ENCODE peak calls at places on chromosomes 12 and 14, in ten cellular contexts. V is A549; C is testis; K is BE2C; M is AG10803; P is CD8-positive, alpha-beta T cell; I is heart left ventricle; O is vagina; T is cardiac fibroblast; G is mucosa of descending colon. Z is an unnamed sample.

GRCh38 chr14:105324080-105324778 is 9.7 kb downstream of the PACS2 start:
- DNase-seq in T (peak; percentile 17), O (no peak), V (no peak), K (no peak), C (no peak), G (no peak), M (no peak), I (peak; percentile 64), P (no peak), Z (no peak)

GRCh38 chr14:75971509-75971908 is 10.3 kb downstream of the TGFB3 start:
- DNase-seq in V (no peak), M (no peak), P (no peak), O (no peak), C (no peak), K (no peak), G (no peak), T (no peak), I (no peak), Z (no peak)

GRCh38 chr14:74661726-74662450 is 49.9 kb upstream of the LTBP2 start:
- DNase-seq in V (no peak), C (peak; percentile 78), P (no peak), K (no peak), O (no peak), M (no peak), I (no peak), T (no peak), G (no peak), Z (no peak)

GRCh38 chr14:74979029-74979428 is 23.6 kb upstream of the PGF start:
- DNase-seq in I (no peak), T (no peak), G (no peak), K (no peak), M (no peak), P (no peak), V (no peak), C (peak; percentile 9), O (no peak), Z (no peak)

GRCh38 chr14:79916281-79916680 is 295.0 kb downstream of the DIO2 start:
- DNase-seq in K (no peak), C (no peak), T (no peak), I (no peak), G (no peak), M (no peak), P (no peak), O (no peak), V (no peak), Z (no peak)

GRCh38 chr12:68789144-68789878 is 18.7 kb upstream of the MDM2 start:
- DNase-seq in K (no peak), M (no peak), G (no peak), C (no peak), T (no peak), V (no peak), P (no peak), O (no peak), I (no peak), Z (no peak)

GRCh38 chr12:12717586-12718381 is 616 bp downstream of the CDKN1B start:
- DNase-seq in M (no peak), C (peak; percentile 53), V (peak; percentile 46), G (peak; percentile 66), P (peak; percentile 71), O (no peak), K (peak; percentile 26), T (peak; percentile 28), I (peak; percentile 41), Z (no peak)

GRCh38 chr14:90624228-90624627 is 192.0 kb downstream of the TTC7B start:
- DNase-seq in V (peak; percentile 32), M (peak; percentile 22), O (no peak), T (peak; percentile 59), I (no peak), G (no peak), K (no peak), C (no peak), P (no peak), Z (peak; percentile 17)

GRCh38 chr12:67208326-67209067 is 60.7 kb upstream of the CAND1 start:
- DNase-seq in P (no peak), O (no peak), G (no peak), V (no peak), K (no peak), I (no peak), C (no peak), M (no peak), T (no peak), Z (no peak)

GRCh38 chr14:38045461-38045860 is 162.2 kb upstream of the SSTR1 start:
- DNase-seq in G (no peak), O (no peak), V (no peak), K (no peak), T (no peak), M (no peak), P (no peak), C (no peak), I (no peak), Z (no peak)

GRCh38 chr14:38042356-38042755 is 165.3 kb upstream of the SSTR1 start:
- DNase-seq in K (no peak), I (no peak), O (no peak), T (peak; percentile 41), P (no peak), C (no peak), M (peak; percentile 79), G (no peak), V (peak; percentile 33), Z (peak; percentile 46)

GRCh38 chr14:38039526-38039925 is 168.2 kb upstream of the SSTR1 start:
- DNase-seq in G (no peak), V (no peak), M (peak; percentile 75), I (no peak), K (no peak), P (no peak), T (no peak), O (no peak), C (no peak), Z (no peak)

GRCh38 chr14:38044710-38045109 is 163.0 kb upstream of the SSTR1 start:
- DNase-seq in I (no peak), V (no peak), K (no peak), C (no peak), M (no peak), P (no peak), T (no peak), O (no peak), G (no peak), Z (no peak)

DNA sequence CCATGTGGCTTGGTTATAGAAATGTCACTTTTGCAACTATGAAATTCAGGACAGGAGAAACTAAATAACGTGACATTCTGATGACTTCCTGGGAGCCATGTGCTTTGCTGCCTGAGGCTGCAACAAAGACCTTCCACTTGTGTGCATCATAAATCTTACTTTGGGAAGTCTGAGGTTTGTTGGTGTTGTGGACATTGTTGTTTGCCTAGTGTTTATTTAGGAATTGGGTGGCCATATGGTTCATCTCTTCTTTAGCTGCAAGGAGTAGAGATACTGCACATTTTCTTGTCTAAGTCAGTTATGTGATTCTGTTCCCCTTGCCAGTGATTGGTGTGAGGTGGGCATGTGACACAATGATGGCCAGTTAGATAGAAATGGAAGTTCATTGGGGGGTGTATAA is 167.3 kb upstream of the SSTR1 start:
- DNase-seq in P (no peak), I (no peak), O (no peak), V (no peak), M (no peak), T (no peak), G (no peak), C (no peak), K (no peak), Z (no peak)
- TF ChIP-seq CTCF in P (no peak), I (no peak), O (no peak), V (no peak), M (no peak), T (no peak), G (no peak), C (no peak), K (no peak), Z (no peak)

GRCh38 chr12:52870361-52871290 is 21.8 kb upstream of the KRT78 start:
- DNase-seq in V (peak; percentile 83), I (peak; percentile 52), K (peak; percentile 70), G (peak; percentile 93), T (peak; percentile 54), C (peak; percentile 69), P (peak; percentile 92), M (no peak), O (no peak), Z (peak; percentile 40)
- H3K4me3 ChIP-seq in V (no peak overlapping the region), I (no peak overlapping the region), K (no peak overlapping the region), G (no peak overlapping the region), T (no peak overlapping the region), C (no peak overlapping the region), P (no peak overlapping the region), M (no peak overlapping the region), O (no peak overlapping the region), Z (no peak overlapping the region)

GRCh38 chr12:128643106-128643651 is 180.6 kb downstream of the SLC15A4 start:
- DNase-seq in M (no peak), C (peak; percentile 26), G (no peak), O (no peak), P (no peak), V (no peak), K (no peak), T (no peak), I (no peak), Z (no peak)

GRCh38 chr12:128639089-128639488 is 184.7 kb downstream of the SLC15A4 start:
- DNase-seq in K (no peak), P (no peak), C (no peak), V (no peak), T (no peak), G (no peak), M (no peak), I (no peak), O (no peak), Z (no peak)

DNA sequence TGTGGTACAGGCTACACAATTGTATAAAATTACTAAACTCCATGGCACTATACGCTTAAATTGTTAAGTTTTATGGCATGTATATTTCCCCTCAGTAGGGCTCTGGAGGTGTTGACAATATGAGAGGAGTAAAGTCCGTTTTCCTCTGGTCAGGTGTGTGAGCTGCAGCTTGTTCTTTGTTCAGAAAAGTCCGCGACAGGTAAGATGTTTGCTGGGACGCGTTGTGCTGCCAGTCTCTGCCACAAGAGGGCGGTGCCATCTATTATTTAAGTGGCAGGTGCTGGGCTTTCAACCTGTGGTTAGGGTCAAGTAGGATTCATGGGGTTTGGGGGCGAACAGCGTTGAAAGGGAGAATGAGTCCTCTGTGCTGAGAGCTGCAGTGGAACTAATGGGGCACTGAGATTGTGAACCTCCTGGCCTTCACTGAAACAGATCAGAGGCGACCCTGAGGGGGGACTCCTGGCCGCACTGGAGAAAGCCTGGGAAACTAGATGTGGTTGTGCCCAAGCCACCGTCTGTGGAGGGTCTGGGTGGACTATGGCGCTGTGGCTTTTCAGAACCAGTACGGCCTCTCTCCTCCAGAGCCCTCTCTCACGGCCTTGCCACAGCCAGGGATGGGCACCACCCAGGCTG is 179.0 kb downstream of the SLC15A4 start:
- DNase-seq in C (peak; percentile 77), G (peak; percentile 84), I (no peak), P (peak; percentile 53), V (peak; percentile 25), K (no peak), M (no peak), T (no peak), O (no peak), Z (no peak)
- TF ChIP-seq CTCF in C (peak; percentile 43), G (peak; percentile 42), I (peak; percentile 39), P (peak; percentile 37), V (peak; percentile 25), K (peak; percentile 50), M (no peak), T (peak; percentile 23), O (peak; percentile 39), Z (no peak)

DNA sequence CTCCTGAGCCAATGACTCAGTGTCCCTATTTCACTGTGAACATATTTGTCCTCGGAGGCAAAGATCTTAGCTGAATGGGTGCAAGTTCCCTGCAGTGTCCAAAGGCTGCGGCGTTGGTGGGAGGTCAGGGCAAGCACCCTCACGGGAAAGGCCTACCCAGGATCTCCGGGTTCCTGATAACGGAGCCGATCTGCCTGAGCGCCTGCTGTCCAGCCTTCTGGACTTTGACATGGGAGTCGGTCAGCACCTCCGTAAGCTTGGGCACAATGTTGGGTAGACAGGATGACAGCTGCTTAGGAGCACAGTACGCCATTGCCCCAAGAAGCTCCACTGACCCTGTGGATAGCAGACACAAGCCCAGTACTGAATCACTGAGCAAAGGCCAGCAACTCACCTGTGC is 31.5 kb upstream of the RAB35 start:
- DNase-seq in C (no peak), M (no peak), K (no peak), I (no peak), V (no peak), T (no peak), O (no peak), G (no peak), P (no peak), Z (no peak)
- H3K4me3 ChIP-seq in C (no peak overlapping the region), M (no peak overlapping the region), K (no peak overlapping the region), I (no peak overlapping the region), V (no peak overlapping the region), T (no peak overlapping the region), O (no peak overlapping the region), G (no peak overlapping the region), P (no peak overlapping the region), Z (no peak overlapping the region)

Z was measured in fibroblast of pulmonary artery.